ENCODE peak calls at places on chromosomes 3 and 15, in nine cellular contexts. X is A549, I is ovary, P is endothelial cell of umbilical vein, K is Peyer's patch, J is IMR-90, N is heart left ventricle, O is H1, F is esophagus squamous epithelium. S is an unnamed sample.

GRCh38 chr3:113436794-113437193 is 4.5 kb downstream of the CFAP44 start:
- DNase-seq in P (peak), N (no peak), X (no peak), J (peak), O (no peak), I (no peak), F (no peak), K (peak), S (no peak)

GRCh38 chr3:19146685-19147650 is 1.3 kb upstream of the KCNH8 start:
- DNase-seq in I (peak), F (peak), N (peak), P (peak), J (peak), X (peak), K (peak), O (peak), S (peak)

GRCh38 chr3:120796944-120797343 is 54.4 kb downstream of the GTF2E1 start:
- DNase-seq in K (no peak), N (no peak), O (no peak), P (no peak), I (no peak), J (no peak), X (no peak), F (no peak), S (no peak)

GRCh38 chr15:39281094-39281493 is 299.8 kb upstream of the THBS1 start:
- DNase-seq in F (no peak), P (peak), X (no peak), K (no peak), I (no peak), N (no peak), O (no peak), J (peak), S (no peak)

GRCh38 chr3:45617430-45618080 is 23.0 kb downstream of the LIMD1 start:
- DNase-seq in K (no peak), J (no peak), F (no peak), I (no peak), P (no peak), X (no peak), N (no peak), O (no peak), S (no peak)

GRCh38 chr15:64774556-64775523 is 549 bp downstream of the RBPMS2 start:
- DNase-seq in N (peak), X (no peak), O (no peak), J (no peak), K (no peak), P (peak), F (no peak), I (peak), S (no peak)

GRCh38 chr3:32973982-32974381 is 22.5 kb downstream of the CCR4 start:
- DNase-seq in J (peak), X (no peak), F (no peak), N (no peak), O (no peak), I (no peak), K (no peak), P (no peak), S (no peak)

GRCh38 chr15:90829942-90830440 is 38.4 kb upstream of the FURIN start:
- DNase-seq in N (peak), X (no peak), P (peak), F (no peak), I (no peak), O (no peak), J (no peak), K (peak), S (no peak)

GRCh38 chr15:81419304-81419943 is 45.4 kb upstream of the TMC3 start:
- DNase-seq in F (no peak), K (no peak), O (no peak), J (peak), N (no peak), I (no peak), X (no peak), P (no peak), S (no peak)

GRCh38 chr15:67032608-67033007 is 32.8 kb upstream of the SMAD3 start:
- DNase-seq in P (no peak), N (no peak), K (no peak), J (no peak), O (no peak), X (no peak), I (no peak), F (no peak), S (no peak)

GRCh38 chr3:46184469-46184868 is 23.6 kb downstream of the CCR1 start:
- DNase-seq in P (no peak), F (no peak), I (no peak), K (no peak), J (peak), N (no peak), X (no peak), O (no peak), S (no peak)

GRCh38 chr15:51623386-51623938 is 891 bp upstream of the DMXL2 start:
- DNase-seq in F (no peak), N (no peak), O (no peak), I (no peak), P (peak), J (no peak), K (peak), X (no peak), S (no peak)

GRCh38 chr15:80026310-80026709 is 33.2 kb upstream of the ZFAND6 start:
- DNase-seq in K (no peak), F (no peak), P (no peak), X (no peak), J (no peak), O (no peak), I (no peak), N (no peak), S (no peak)

GRCh38 chr3:172104471-172105072 is 65.2 kb downstream of the FNDC3B start:
- DNase-seq in J (no peak), K (no peak), F (no peak), X (no peak), I (no peak), P (peak), N (peak), O (no peak), S (no peak)

GRCh38 chr3:1987983-1988382 is 110.7 kb upstream of the CNTN4 start:
- DNase-seq in N (no peak), X (no peak), O (no peak), P (peak), K (peak), I (no peak), F (no peak), J (no peak), S (no peak)

GRCh38 chr3:52527039-52527731 is 6.5 kb downstream of the NT5DC2 start:
- DNase-seq in X (no peak), I (peak), N (peak), J (no peak), P (no peak), F (no peak), O (no peak), K (peak), S (peak)

GRCh38 chr3:167978071-167978470 is 117.7 kb downstream of the GOLIM4 start:
- DNase-seq in O (no peak), F (no peak), K (peak), J (no peak), P (no peak), N (no peak), I (no peak), X (no peak), S (no peak)

GRCh38 chr15:74203914-74204431 is 1.4 kb upstream of the STRA6 start:
- DNase-seq in K (no peak), P (no peak), N (no peak), O (no peak), F (no peak), J (peak), X (no peak), I (peak), S (no peak)

GRCh38 chr3:177263615-177264365 is 66.5 kb upstream of the TBL1XR1 start:
- DNase-seq in O (no peak), P (no peak), F (no peak), X (no peak), N (no peak), J (peak), I (no peak), K (no peak), S (no peak)

GRCh38 chr3:52851348-52851747 is 16.5 kb upstream of the MUSTN1 start:
- DNase-seq in K (no peak), J (peak), I (no peak), X (peak), F (no peak), O (peak), P (peak), N (no peak), S (no peak)

GRCh38 chr3:27200721-27201434 is 168.3 kb downstream of the NEK10 start:
- DNase-seq in I (no peak), J (no peak), O (no peak), N (no peak), P (no peak), F (no peak), K (no peak), X (no peak), S (no peak)

GRCh38 chr3:136982520-136983138 is 24.8 kb downstream of the IL20RB start:
- DNase-seq in X (no peak), K (no peak), O (no peak), J (no peak), N (no peak), P (no peak), I (no peak), F (no peak), S (no peak)

GRCh38 chr15:41048397-41048796 is 67.7 kb downstream of the INO80 start:
- DNase-seq in F (no peak), N (no peak), P (no peak), K (no peak), J (no peak), I (no peak), O (no peak), X (no peak), S (no peak)

GRCh38 chr15:87354661-87355410 is 901.7 kb downstream of the NTRK3 start:
- DNase-seq in X (no peak), O (no peak), N (no peak), J (peak), I (no peak), P (no peak), F (no peak), K (no peak), S (no peak)

GRCh38 chr3:10753964-10754363 is 62.1 kb upstream of the SLC6A11 start:
- DNase-seq in P (peak), X (peak), O (no peak), J (peak), N (peak), F (no peak), K (no peak), I (peak), S (no peak)

GRCh38 chr3:114213669-114214541 is 23.5 kb downstream of the ZNF80 start:
- DNase-seq in I (no peak), K (peak), N (no peak), X (no peak), F (peak), P (peak), J (peak), O (peak), S (no peak)

GRCh38 chr3:159922861-159923312 is 65.7 kb upstream of the IL12A start:
- DNase-seq in F (no peak), N (no peak), J (no peak), K (peak), P (no peak), X (no peak), I (no peak), O (no peak), S (no peak)

GRCh38 chr3:7779331-7779730 is 722.3 kb upstream of the LMCD1 start:
- DNase-seq in I (no peak), J (no peak), P (no peak), O (no peak), X (no peak), N (no peak), K (no peak), F (no peak), S (no peak)

GRCh38 chr15:99324082-99324620 is 72.9 kb downstream of the LRRC28 start:
- DNase-seq in P (peak), O (no peak), N (no peak), K (no peak), J (peak), X (peak), I (no peak), F (no peak), S (no peak)

GRCh38 chr3:11035757-11036505 is 43.4 kb downstream of the SLC6A1 start:
- DNase-seq in P (no peak), K (no peak), O (no peak), N (no peak), F (no peak), X (no peak), J (no peak), I (no peak), S (no peak)

GRCh38 chr3:12963869-12964712 is 109.1 kb downstream of the IQSEC1 start:
- DNase-seq in I (peak), X (no peak), O (no peak), N (no peak), F (no peak), J (peak), P (peak), K (no peak), S (peak)

GRCh38 chr3:163562625-163563024 is 1515.7 kb downstream of the SI start:
- DNase-seq in N (no peak), P (no peak), O (no peak), X (no peak), K (no peak), F (no peak), J (no peak), I (no peak), S (no peak)

GRCh38 chr3:25384471-25384870 is 43.6 kb upstream of the RARB start:
- DNase-seq in N (no peak), O (no peak), J (no peak), I (no peak), P (no peak), X (no peak), F (no peak), K (no peak), S (no peak)

GRCh38 chr3:151109401-151109800 is 23.9 kb downstream of the MED12L start:
- DNase-seq in K (no peak), O (no peak), X (no peak), N (no peak), F (no peak), J (no peak), P (no peak), I (no peak), S (no peak)

GRCh38 chr3:74978684-74979083 is 364.2 kb upstream of the CNTN3 start:
- DNase-seq in F (no peak), P (no peak), N (no peak), K (no peak), J (no peak), O (no peak), I (no peak), X (no peak), S (no peak)

GRCh38 chr3:149600619-149601018 is 57.2 kb downstream of the WWTR1 start:
- DNase-seq in I (no peak), X (no peak), N (no peak), K (no peak), F (no peak), O (no peak), J (no peak), P (peak), S (no peak)

GRCh38 chr15:73763893-73764292 is 10.7 kb upstream of the INSYN1 start:
- DNase-seq in P (no peak), J (no peak), N (no peak), I (peak), O (no peak), X (no peak), K (no peak), F (no peak), S (no peak)

GRCh38 chr3:146382386-146382785 is 87.0 kb downstream of the PLSCR2 start:
- DNase-seq in F (no peak), I (no peak), X (peak), K (no peak), O (no peak), N (no peak), P (peak), J (peak), S (no peak)

DNA sequence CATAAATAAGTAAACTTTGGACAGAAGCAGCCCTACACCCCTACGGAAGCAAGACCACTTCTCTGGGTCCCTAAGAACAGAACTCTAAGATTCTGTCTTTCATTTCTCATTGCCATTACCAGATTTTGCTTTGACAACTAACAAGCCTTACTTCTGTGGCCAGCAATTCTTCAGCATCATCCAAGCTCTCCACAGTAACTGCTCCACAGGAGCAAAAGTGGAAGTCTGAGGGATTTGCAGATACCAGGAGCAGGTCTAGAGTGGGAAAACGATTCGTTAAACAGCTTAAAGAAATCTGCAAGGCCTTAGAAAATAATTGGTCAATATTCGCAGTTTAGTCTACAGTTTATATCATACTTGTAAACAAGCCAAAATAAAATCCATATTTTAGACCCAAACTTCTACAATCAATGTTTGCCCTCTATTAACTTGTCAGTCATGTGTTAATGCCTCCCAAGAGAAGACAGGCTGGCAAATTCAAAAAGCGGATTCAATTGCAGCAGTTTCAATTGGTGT is 24.1 kb downstream of the MYH15 start:
- DNase-seq in I (no peak), P (no peak), X (no peak), N (no peak), F (no peak), J (no peak), O (no peak), K (no peak), S (no peak)
- TF ChIP-seq CTCF in I (no peak), P (no peak), X (no peak), N (no peak), F (no peak), J (no peak), O (no peak), K (no peak), S (no peak)

GRCh38 chr3:194324823-194325327 is 26.3 kb downstream of the CPN2 start:
- DNase-seq in N (no peak), X (no peak), J (no peak), F (no peak), O (no peak), I (no peak), P (no peak), K (no peak), S (no peak)

GRCh38 chr3:194322701-194323174 is 28.4 kb downstream of the CPN2 start:
- DNase-seq in N (no peak), O (no peak), I (no peak), P (no peak), X (peak), F (no peak), J (peak), K (no peak), S (no peak)

GRCh38 chr3:194321666-194322640 is 29.2 kb downstream of the CPN2 start:
- DNase-seq in X (peak), K (no peak), I (no peak), F (no peak), P (no peak), J (no peak), O (no peak), N (no peak), S (no peak)

GRCh38 chr3:194325424-194326165 is 25.5 kb downstream of the CPN2 start:
- DNase-seq in J (no peak), F (no peak), K (no peak), X (no peak), P (no peak), O (no peak), I (no peak), N (no peak), S (no peak)

GRCh38 chr3:194323785-194324735 is 27.1 kb downstream of the CPN2 start:
- DNase-seq in X (peak), I (peak), P (no peak), K (peak), J (peak), F (no peak), O (no peak), N (peak), S (no peak)
- TF ChIP-seq POLR2A in X (no peak), I (no peak), P (no peak), K (no peak), J (no peak), F (no peak), O (no peak), N (no peak), S (no peak)

GRCh38 chr15:31458591-31458990 is 132.0 kb downstream of the KLF13 start:
- DNase-seq in I (no peak), N (no peak), P (no peak), K (no peak), F (no peak), O (no peak), X (no peak), J (no peak), S (peak)

GRCh38 chr15:31459011-31459748 is 132.5 kb downstream of the KLF13 start:
- DNase-seq in N (no peak), I (no peak), F (no peak), X (no peak), J (peak), P (no peak), K (peak), O (no peak), S (peak)

GRCh38 chr15:31463521-31464102 is 137.0 kb downstream of the KLF13 start:
- DNase-seq in J (no peak), N (no peak), P (peak), K (peak), O (no peak), X (no peak), F (no peak), I (no peak), S (peak)

GRCh38 chr15:31461911-31462480 is 135.4 kb downstream of the KLF13 start:
- DNase-seq in P (no peak), F (no peak), O (no peak), I (no peak), J (no peak), X (no peak), N (no peak), K (peak), S (peak)

DNA sequence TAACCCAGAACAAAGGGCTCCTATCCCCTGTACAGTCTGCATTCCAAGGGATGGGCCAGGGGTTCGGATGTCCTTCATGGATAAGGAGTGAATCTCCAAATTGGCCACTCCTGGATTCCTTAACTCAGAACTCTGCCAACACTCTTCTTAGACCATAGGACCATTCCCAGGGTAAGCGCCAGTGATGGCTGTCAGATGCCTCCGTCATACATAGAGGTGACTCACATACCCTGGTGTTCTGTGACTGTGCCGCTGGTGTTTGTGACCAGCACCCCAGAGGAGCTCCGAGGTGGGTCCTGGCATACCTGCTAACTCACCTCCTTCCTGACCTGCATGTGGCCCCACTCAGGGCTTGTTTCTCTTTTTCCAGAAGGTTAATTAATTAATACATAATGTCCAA is 134.7 kb downstream of the KLF13 start:
- DNase-seq in X (no peak), O (no peak), J (no peak), I (no peak), P (no peak), N (no peak), F (no peak), K (no peak), S (peak)
- TF ChIP-seq CTCF in X (no peak), O (no peak), J (no peak), I (no peak), P (no peak), N (no peak), F (no peak), K (no peak), S (no peak)

DNA sequence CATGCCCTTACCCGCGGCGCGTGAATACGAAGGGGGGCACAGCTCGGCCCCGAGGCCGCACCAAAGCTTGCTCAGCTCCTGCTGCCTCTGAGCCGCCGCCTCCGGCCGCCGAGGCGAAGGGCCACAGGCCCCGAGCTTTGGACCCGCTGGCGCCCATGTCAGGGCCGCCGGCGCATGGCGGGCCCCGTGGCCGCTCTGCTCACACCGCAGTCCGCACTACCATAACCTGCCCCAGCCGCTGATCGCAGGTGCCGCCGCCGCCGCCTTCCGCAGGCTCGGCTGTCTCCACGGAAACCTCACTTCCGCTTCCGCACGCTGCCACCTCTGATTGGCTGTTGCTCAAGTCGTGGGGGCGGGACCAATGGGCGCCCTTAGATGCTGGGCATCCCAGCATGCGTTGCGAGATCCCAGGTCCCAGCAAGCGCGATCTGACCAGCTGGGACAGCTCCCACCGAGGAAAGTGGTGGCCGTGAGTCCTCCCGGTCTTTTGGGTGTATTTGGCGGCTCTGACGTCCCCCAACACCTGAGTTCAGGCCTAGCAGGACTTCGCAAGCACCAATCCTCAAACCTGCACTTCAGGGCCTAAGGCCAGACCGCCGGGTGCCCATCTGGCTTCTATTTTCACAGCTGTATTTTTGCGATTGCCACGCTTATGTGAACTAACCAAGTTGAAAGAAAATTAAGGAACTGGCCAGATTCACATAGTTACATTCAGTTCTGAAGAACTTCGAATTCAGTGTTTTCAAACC is at the start of gene TUSC2:
- DNase-seq in I (peak), N (peak), O (peak), X (peak), F (peak), J (peak), P (peak), K (peak), S (peak)
- TF ChIP-seq POLR2A in I (peak), N (peak), O (no peak), X (peak), F (peak), J (peak), P (peak), K (peak), S (no peak)

GRCh38 chr3:186536883-186537553 is 7.2 kb downstream of the CRYGS start:
- DNase-seq in X (no peak), I (no peak), P (peak), O (no peak), J (peak), K (no peak), N (no peak), F (no peak), S (no peak)
- TF ChIP-seq CTCF in X (no peak), I (no peak), P (no peak), O (no peak), J (no peak), K (no peak), N (no peak), F (no peak), S (no peak)

S was measured in suprapubic skin.